ENCODE peak calls at places on chromosomes 7 and 10, in seven cellular contexts. O, T, H, I, V, Q and A are unnamed samples.

GRCh38 chr7:44630791-44631457 is 24.5 kb downstream of the OGDH start:
- DNase-seq in O (no peak), Q (no peak), T (no peak), V (no peak), H (no peak), I (no peak), A (no peak)

GRCh38 chr10:10418397-10418796 is 599.3 kb upstream of the CELF2 start:
- DNase-seq in V (no peak), I (no peak), T (no peak), O (no peak), Q (no peak), H (no peak), A (no peak)

GRCh38 chr7:158766570-158767281 is 62.1 kb upstream of the NCAPG2 start:
- DNase-seq in Q (no peak), H (peak), I (no peak), V (no peak), T (no peak), O (no peak), A (no peak)

GRCh38 chr10:15068802-15069201 is 19.8 kb downstream of the ACBD7 start:
- DNase-seq in O (peak), V (no peak), I (no peak), H (peak), Q (peak), T (no peak), A (peak)

GRCh38 chr7:44050915-44051560 is 6.5 kb downstream of the DBNL start:
- DNase-seq in T (peak), O (no peak), H (no peak), Q (no peak), I (no peak), V (no peak), A (no peak)

GRCh38 chr10:131961047-131961776 is 20.5 kb downstream of the BNIP3 start:
- DNase-seq in T (peak), V (no peak), H (no peak), O (no peak), I (no peak), Q (no peak), A (no peak)

GRCh38 chr7:151212626-151213025 is 2.3 kb upstream of the H2BK1 start:
- DNase-seq in O (peak), I (no peak), H (no peak), T (no peak), Q (no peak), V (no peak), A (no peak)

GRCh38 chr7:39603931-39604330 is 19.4 kb upstream of the RALA start:
- DNase-seq in H (no peak), I (no peak), V (peak), Q (no peak), T (no peak), O (no peak), A (no peak)

GRCh38 chr7:151851160-151851751 is 25.7 kb downstream of the PRKAG2 start:
- DNase-seq in Q (peak), I (no peak), T (peak), H (no peak), O (peak), V (no peak), A (no peak)

GRCh38 chr10:88731296-88731695 is 25.2 kb downstream of the LIPK start:
- DNase-seq in V (no peak), O (peak), Q (peak), H (peak), I (no peak), T (peak), A (peak)

GRCh38 chr10:16931919-16932318 is 114.7 kb upstream of the RSU1 start:
- DNase-seq in Q (no peak), V (no peak), H (no peak), O (no peak), T (no peak), I (no peak), A (no peak)

GRCh38 chr7:142496545-142496991 is 238.7 kb upstream of the PRSS58 start:
- DNase-seq in V (peak), Q (peak), O (peak), T (no peak), H (peak), I (no peak), A (peak)

GRCh38 chr10:71830726-71831125 is 20.3 kb downstream of the PSAP start:
- DNase-seq in I (no peak), Q (no peak), O (no peak), V (no peak), T (no peak), H (no peak), A (no peak)

GRCh38 chr7:149741629-149742028 is 31.8 kb downstream of the ZNF467 start:
- DNase-seq in H (no peak), Q (peak), V (peak), I (no peak), T (no peak), O (no peak), A (no peak)
- H3K4me3 ChIP-seq in H (no peak), Q (no peak), V (peak), I (peak), T (peak), O (peak), A (no peak)

GRCh38 chr10:110221721-110222261 is 14.4 kb downstream of the MXI1 start:
- DNase-seq in V (peak), O (peak), Q (peak), I (peak), H (peak), T (peak), A (peak)
- TF ChIP-seq CTCF in V (peak), O (peak), Q (peak), I (peak), H (peak), T (no peak), A (peak)

GRCh38 chr7:130096243-130096827 is 26.0 kb downstream of the KLHDC10 start:
- DNase-seq in V (no peak), H (no peak), O (no peak), T (no peak), I (no peak), Q (peak), A (no peak)

GRCh38 chr7:130090745-130091532 is 20.6 kb downstream of the KLHDC10 start:
- DNase-seq in O (no peak), Q (no peak), T (no peak), H (no peak), V (no peak), I (no peak), A (no peak)

GRCh38 chr7:130095812-130096211 is 25.5 kb downstream of the KLHDC10 start:
- DNase-seq in I (no peak), V (no peak), O (peak), H (no peak), Q (no peak), T (no peak), A (no peak)

GRCh38 chr7:130092598-130092997 is 22.3 kb downstream of the KLHDC10 start:
- DNase-seq in H (no peak), V (no peak), O (no peak), I (no peak), T (no peak), Q (no peak), A (no peak)

DNA sequence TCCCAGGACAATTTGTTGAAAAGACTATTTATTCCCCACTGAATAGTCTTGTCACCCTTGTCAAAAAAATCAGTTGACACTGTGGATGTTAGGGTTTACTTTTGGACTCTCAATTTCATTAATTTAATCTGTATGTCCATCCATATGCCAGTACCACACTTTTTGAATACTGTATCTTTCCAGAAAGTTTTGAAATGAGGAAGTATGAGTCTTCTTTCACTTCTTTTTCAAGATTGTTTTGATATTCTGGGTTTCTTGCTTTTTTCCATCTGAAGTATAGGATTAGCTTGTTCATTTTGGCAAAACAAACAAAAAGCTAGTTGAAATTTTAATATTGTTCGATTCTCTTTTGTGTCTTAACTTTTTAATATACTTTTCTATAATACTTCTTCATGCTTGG is 21.7 kb downstream of the KLHDC10 start:
- DNase-seq in Q (no peak), H (no peak), V (no peak), T (no peak), O (no peak), I (no peak), A (no peak)
- H3K4me3 ChIP-seq in Q (no peak), H (no peak), V (no peak), T (no peak), O (no peak), I (no peak), A (no peak)

GRCh38 chr10:103661951-103662405 is 168.5 kb downstream of the NEURL1 start:
- DNase-seq in O (no peak), H (no peak), Q (no peak), V (no peak), T (no peak), I (no peak), A (no peak)

GRCh38 chr10:103663802-103664201 is 170.3 kb downstream of the NEURL1 start:
- DNase-seq in V (no peak), T (peak), Q (no peak), H (no peak), I (no peak), O (no peak), A (no peak)

GRCh38 chr10:103659674-103660363 is 166.3 kb downstream of the NEURL1 start:
- DNase-seq in Q (peak), H (peak), I (peak), T (peak), V (peak), O (no peak), A (peak)

GRCh38 chr10:103660364-103661197 is 167.1 kb downstream of the NEURL1 start:
- DNase-seq in O (no peak), T (peak), I (no peak), Q (peak), H (no peak), V (peak), A (peak)

DNA sequence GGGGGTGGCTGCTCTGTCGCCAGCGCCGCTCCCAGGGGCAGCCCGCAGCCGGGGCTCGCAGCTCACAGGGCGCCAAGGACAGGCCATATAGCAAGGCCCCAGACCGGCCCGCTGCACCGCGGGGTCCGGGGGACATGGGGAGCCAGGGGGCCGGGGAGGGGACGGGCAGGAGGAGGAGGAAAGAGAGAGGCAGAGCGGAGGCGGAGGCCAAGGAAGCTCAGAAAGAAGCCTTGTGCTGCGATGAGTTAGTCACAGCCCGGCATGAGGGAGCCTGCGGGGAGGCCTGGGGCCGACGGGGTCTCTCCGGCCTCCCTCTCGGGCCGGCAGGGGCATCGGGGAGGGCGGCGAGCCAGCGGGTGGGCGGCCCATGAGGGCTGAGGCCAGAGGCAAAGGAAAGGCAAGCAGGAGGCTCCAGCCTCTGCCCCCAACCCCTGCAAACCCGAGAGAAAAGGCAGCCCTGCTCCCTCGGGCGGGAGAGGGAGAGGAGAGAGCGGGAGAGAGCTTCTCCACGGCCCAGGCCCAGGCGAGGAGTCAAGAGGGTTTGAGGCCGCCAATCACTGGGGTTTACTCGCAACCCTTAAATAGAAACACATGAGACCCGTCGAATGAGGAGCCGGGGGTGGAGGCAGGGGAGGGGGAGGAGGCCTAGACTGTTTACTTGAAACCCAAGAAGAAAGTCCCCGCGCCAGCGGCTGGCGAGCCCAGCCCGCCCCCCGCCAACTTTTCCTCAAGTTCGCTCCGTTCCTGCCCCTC is 167.9 kb downstream of the NEURL1 start:
- DNase-seq in V (no peak), T (peak), O (no peak), I (peak), H (peak), Q (peak), A (peak)
- TF ChIP-seq CTCF in V (no peak), T (no peak), O (no peak), I (no peak), H (no peak), Q (no peak), A (no peak)

DNA sequence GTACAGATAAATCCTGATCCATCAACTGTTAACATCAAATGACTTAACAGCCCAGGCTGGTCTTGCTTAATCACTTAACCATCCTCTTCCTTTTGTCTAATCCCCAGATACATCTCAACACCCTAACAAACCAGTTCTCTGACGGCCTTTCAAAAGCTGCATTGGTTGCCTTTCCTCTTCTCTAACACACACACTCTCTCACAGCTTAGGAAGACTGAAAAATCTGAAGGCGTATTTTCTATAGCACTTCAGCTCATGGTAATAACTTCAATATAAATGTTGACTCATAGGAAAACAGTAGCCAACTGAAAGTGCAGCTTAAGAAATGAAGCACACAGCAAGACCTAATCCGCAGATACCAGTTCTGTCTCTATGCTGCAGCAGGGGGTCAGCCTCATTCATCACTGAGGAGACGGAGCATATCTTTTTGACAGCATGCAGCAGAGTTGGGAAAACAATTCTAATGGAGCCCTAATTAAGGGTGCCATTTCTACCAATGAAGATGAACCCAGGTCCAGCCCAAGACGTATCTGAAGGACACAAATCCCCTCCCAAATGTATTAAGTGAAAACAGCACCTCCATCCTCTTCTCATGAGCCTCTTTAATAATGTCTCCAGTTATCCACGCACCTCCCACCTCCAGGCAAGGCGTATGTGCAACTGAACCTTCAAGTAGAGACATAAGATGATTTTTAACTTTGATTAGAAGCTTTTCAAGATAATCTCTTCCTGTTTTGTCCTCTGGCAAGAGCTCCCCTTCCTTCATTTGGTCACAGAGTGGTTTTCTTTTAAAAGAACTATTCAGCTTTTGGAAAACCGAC is 211.7 kb upstream of the NFE2L3 start:
- DNase-seq in I (no peak), T (no peak), O (peak), V (no peak), Q (no peak), H (no peak), A (no peak)
- H3K4me3 ChIP-seq in I (no peak), T (no peak), O (peak), V (no peak), Q (no peak), H (no peak), A (no peak)

DNA sequence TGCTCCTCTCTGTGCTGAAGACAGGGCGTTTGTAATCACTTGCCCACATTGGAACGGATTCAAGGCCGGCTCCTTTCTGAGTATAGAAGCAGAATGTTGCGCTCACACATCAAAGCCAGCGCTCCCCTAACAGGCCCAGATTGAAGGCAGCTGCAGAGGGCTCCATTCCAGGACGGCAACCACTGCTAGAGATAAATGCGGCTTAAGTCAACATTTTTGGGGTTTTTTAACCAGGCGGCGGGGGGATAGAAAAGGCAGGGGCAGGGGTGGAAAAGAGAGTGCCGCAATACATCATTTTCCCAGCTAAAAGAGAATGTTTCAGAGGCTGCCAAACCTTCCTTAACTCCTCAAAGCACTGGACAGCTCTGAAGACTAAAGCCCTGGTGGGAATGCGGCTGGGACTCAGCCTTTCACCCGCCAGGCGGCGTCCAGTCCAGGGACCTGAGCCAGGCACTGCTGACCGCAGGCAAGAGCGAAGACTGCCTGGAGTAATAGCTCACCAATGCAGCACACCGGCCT is 189.6 kb downstream of the TNS3 start:
- DNase-seq in T (peak), V (no peak), Q (peak), H (peak), O (no peak), I (peak), A (peak)
- TF ChIP-seq CTCF in T (peak), V (no peak), Q (peak), H (peak), O (no peak), I (peak), A (peak)

GRCh38 chr10:69382382-69383117 is 34.2 kb downstream of the TACR2 start:
- DNase-seq in O (peak), T (no peak), H (no peak), V (no peak), Q (peak), I (no peak), A (peak)
- H3K4me3 ChIP-seq in O (no peak), T (no peak), H (no peak), V (no peak), Q (no peak), I (no peak), A (no peak)

GRCh38 chr10:53843691-53844362 is 957.2 kb downstream of the PCDH15 start:
- DNase-seq in V (peak), O (peak), Q (no peak), I (no peak), H (peak), T (no peak), A (no peak)

GRCh38 chr10:53841746-53842145 is 959.3 kb downstream of the PCDH15 start:
- DNase-seq in V (no peak), O (no peak), I (no peak), Q (no peak), H (no peak), T (no peak), A (no peak)

GRCh38 chr10:53846809-53847208 is 954.2 kb downstream of the PCDH15 start:
- DNase-seq in O (peak), Q (no peak), I (no peak), T (no peak), H (no peak), V (no peak), A (no peak)
- TF ChIP-seq CTCF in O (peak), Q (no peak), I (no peak), T (no peak), H (no peak), V (peak), A (no peak)